ENCODE peak calls at places on chromosomes 11 and 22, in four cellular contexts. One of them, this sample, is unnamed.

GRCh38 chr11:61739966-61740365 is 12.5 kb upstream of the MYRF start:
- DNase-seq in body of pancreas: no peak
- DNase-seq in Peyer's patch: no peak
- DNase-seq in OCI-LY7: no peak
- DNase-seq in this sample: no peak

GRCh38 chr11:2884424-2884815 is 1.2 kb downstream of the CDKN1C start:
- DNase-seq in body of pancreas: no peak
- DNase-seq in OCI-LY7: no peak
- DNase-seq in Peyer's patch: no peak
- DNase-seq in this sample: no peak

GRCh38 chr11:62545437-62546243 is 966 bp downstream of the AHNAK start:
- DNase-seq in Peyer's patch: peak; percentile 93
- DNase-seq in OCI-LY7: no peak
- DNase-seq in body of pancreas: peak; percentile 82
- DNase-seq in this sample: peak; percentile 95

GRCh38 chr11:108616549-108616948 is 23.0 kb upstream of the EXPH5 start:
- DNase-seq in OCI-LY7: no peak
- DNase-seq in body of pancreas: no peak
- DNase-seq in Peyer's patch: no peak
- DNase-seq in this sample: no peak

GRCh38 chr11:61841636-61842332 is 13.7 kb downstream of the FADS2 start:
- DNase-seq in body of pancreas: no peak
- DNase-seq in Peyer's patch: no peak
- DNase-seq in OCI-LY7: no peak
- DNase-seq in this sample: no peak

GRCh38 chr11:74681686-74682651 is 49.3 kb downstream of the CHRDL2 start:
- DNase-seq in OCI-LY7: no peak
- DNase-seq in body of pancreas: peak; percentile 65
- DNase-seq in Peyer's patch: no peak
- DNase-seq in this sample: no peak

GRCh38 chr11:116638463-116638862 is 134.3 kb downstream of the BUD13 start:
- DNase-seq in body of pancreas: no peak
- DNase-seq in Peyer's patch: no peak
- DNase-seq in OCI-LY7: no peak
- DNase-seq in this sample: no peak

GRCh38 chr22:23533328-23533762 is 46.7 kb downstream of the IGLL1 start:
- DNase-seq in body of pancreas: no peak
- DNase-seq in Peyer's patch: peak; percentile 68
- DNase-seq in OCI-LY7: peak; percentile 70
- DNase-seq in this sample: no peak

GRCh38 chr11:6655790-6656580 is at the start of gene DCHS1:
- DNase-seq in Peyer's patch: no peak
- DNase-seq in OCI-LY7: no peak
- DNase-seq in body of pancreas: no peak
- DNase-seq in this sample: no peak

GRCh38 chr11:11395126-11395525 is 42.1 kb upstream of the CSNK2A3 start:
- DNase-seq in body of pancreas: no peak
- DNase-seq in OCI-LY7: no peak
- DNase-seq in Peyer's patch: no peak
- DNase-seq in this sample: no peak

GRCh38 chr11:11396290-11397042 is 43.4 kb upstream of the CSNK2A3 start:
- DNase-seq in body of pancreas: no peak
- DNase-seq in Peyer's patch: no peak
- DNase-seq in OCI-LY7: no peak
- DNase-seq in this sample: no peak

GRCh38 chr11:11400635-11401232 is 47.7 kb upstream of the CSNK2A3 start:
- DNase-seq in Peyer's patch: no peak
- DNase-seq in body of pancreas: no peak
- DNase-seq in OCI-LY7: peak; percentile 11
- DNase-seq in this sample: no peak

GRCh38 chr11:11400121-11400520 is 47.1 kb upstream of the CSNK2A3 start:
- DNase-seq in body of pancreas: no peak
- DNase-seq in Peyer's patch: no peak
- DNase-seq in OCI-LY7: no peak
- DNase-seq in this sample: no peak

DNA sequence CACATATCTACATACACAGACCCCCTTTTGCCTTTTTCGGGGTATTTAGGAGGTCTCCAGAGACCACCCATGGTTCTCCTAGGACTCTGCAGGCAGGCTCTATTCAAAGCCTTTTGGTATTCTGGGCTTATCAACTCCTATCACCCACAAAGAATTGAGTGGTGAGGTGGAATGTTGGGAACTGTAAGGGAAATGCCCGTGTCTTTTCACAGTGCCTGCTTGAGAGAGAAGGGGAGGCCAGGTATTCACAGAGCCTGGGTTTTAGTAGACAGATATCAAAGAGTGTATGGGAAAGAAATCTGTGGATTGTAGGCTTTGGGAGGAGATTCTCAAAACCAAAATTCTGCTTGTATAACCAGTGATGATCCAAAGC is 44.0 kb upstream of the CSNK2A3 start:
- DNase-seq in Peyer's patch: no peak
- DNase-seq in body of pancreas: no peak
- DNase-seq in OCI-LY7: no peak
- DNase-seq in this sample: no peak
- H3K27ac ChIP-seq in Peyer's patch: no peak overlapping the region
- H3K27ac ChIP-seq in body of pancreas: no peak overlapping the region
- H3K27ac ChIP-seq in OCI-LY7: no peak overlapping the region
- H3K27ac ChIP-seq in this sample: no peak overlapping the region

DNA sequence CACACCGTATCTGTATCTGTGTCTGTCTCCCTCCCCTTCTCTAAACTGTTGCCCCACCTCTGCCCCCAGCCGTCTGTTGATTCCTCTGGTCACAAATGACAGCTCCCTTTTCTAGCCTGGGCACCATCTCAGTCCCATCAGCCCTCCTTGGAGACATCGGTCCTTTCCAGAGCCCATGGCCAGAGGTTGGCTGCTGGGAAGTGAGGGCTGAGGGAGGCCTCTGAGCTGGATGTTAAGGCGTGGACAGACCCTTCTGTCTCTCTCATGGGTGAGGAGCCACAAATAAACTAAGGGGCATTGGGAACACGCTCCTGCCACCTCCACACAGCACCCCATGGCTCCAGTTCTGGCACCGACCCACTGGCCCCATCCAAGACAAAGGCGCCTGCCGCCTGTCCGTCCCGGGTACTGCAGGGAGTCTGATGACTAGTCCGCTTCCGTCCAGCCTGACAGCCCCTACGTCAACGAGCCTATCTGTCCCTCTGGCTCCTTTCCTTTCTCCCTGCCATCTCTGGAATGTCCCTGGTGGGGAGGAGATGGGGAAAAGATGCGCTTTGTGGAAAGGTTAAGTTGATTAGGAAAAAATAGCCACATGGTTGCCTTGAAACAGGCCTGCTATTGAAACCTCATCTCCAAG is 10.5 kb downstream of the PDGFB start:
- DNase-seq in body of pancreas: no peak
- DNase-seq in OCI-LY7: no peak
- DNase-seq in Peyer's patch: no peak
- DNase-seq in this sample: no peak
- TF ChIP-seq CTCF in body of pancreas: no peak
- TF ChIP-seq CTCF in OCI-LY7: no peak
- TF ChIP-seq CTCF in Peyer's patch: no peak
- TF ChIP-seq CTCF in this sample: no peak

DNA sequence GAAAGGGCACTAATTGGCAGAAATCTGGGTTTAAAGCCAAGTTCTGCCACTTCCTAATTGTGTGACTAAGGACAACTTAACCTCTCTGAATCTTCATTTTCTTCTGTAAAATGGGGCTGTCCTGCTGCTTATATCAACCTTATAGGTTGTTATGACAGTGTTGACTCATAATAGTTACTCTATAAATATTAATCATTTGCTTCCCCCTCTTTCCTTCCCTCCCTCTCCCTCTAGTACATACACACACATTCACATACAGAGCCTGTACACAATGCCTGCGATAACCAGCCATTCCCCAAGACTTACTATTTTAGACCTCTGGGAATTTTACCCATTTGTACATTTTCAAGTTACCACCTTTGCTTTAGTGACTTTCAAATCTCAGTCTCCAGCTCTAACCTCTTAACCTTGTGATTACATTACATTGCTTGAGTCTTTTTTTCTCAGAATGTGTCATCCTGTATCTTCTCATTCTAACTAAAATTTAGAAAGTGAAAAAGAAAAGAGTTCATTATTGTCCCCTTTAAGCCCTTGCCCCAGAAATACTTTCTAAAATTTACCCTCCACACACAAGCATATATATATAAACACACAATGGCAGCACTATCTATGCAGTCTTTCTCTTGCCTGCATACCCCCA is 31.9 kb downstream of the GDPD4 start:
- DNase-seq in body of pancreas: no peak
- DNase-seq in OCI-LY7: no peak
- DNase-seq in Peyer's patch: no peak
- DNase-seq in this sample: no peak
- H3K27ac ChIP-seq in body of pancreas: no peak overlapping the region
- H3K27ac ChIP-seq in OCI-LY7: no peak overlapping the region
- H3K27ac ChIP-seq in Peyer's patch: no peak overlapping the region
- H3K27ac ChIP-seq in this sample: no peak overlapping the region

GRCh38 chr22:29306175-29306829 is at the start of gene GAS2L1:
- DNase-seq in body of pancreas: peak; percentile 80
- DNase-seq in Peyer's patch: peak; percentile 91
- DNase-seq in OCI-LY7: peak; percentile 55
- DNase-seq in this sample: peak; percentile 77
- TF ChIP-seq CTCF in body of pancreas: peak; percentile 68
- TF ChIP-seq CTCF in Peyer's patch: peak; percentile 8
- TF ChIP-seq CTCF in OCI-LY7: peak; percentile 69
- TF ChIP-seq CTCF in this sample: peak; percentile 41

GRCh38 chr11:57263351-57263750 is 26.3 kb upstream of the APLNR start:
- DNase-seq in OCI-LY7: no peak
- DNase-seq in Peyer's patch: no peak
- DNase-seq in body of pancreas: no peak
- DNase-seq in this sample: no peak
- H3K27ac ChIP-seq in OCI-LY7: no peak overlapping the region
- H3K27ac ChIP-seq in Peyer's patch: no peak overlapping the region
- H3K27ac ChIP-seq in body of pancreas: no peak overlapping the region
- H3K27ac ChIP-seq in this sample: no peak overlapping the region

DNA sequence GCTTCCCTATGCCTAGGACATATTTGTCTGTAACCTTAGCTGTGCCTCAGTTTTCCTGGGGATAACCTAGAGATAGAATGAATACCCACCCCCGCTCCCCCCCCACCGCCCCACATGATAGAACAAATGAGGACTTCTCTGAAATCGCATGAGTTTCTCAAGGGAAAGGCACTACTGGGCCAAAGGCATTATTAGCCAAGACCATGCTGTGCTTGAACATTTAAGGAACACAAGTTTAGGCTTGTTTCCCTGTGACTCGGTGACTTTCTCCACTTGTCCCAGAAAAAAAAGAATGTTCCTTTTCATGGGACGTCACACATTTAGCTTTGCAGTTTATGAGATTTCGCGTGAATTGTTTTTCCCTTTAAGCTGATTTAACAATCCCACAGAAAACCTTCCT is 51.4 kb upstream of the CRTAM start:
- DNase-seq in body of pancreas: no peak
- DNase-seq in OCI-LY7: no peak
- DNase-seq in Peyer's patch: no peak
- DNase-seq in this sample: no peak
- TF ChIP-seq CTCF in body of pancreas: no peak
- TF ChIP-seq CTCF in OCI-LY7: no peak
- TF ChIP-seq CTCF in Peyer's patch: no peak
- TF ChIP-seq CTCF in this sample: no peak

GRCh38 chr11:119041821-119042514 is 11.3 kb upstream of the SLC37A4 start:
- DNase-seq in OCI-LY7: no peak
- DNase-seq in Peyer's patch: no peak
- DNase-seq in body of pancreas: no peak
- DNase-seq in this sample: no peak
- H3K27ac ChIP-seq in OCI-LY7: no peak overlapping the region
- H3K27ac ChIP-seq in Peyer's patch: no peak overlapping the region
- H3K27ac ChIP-seq in body of pancreas: no peak overlapping the region
- H3K27ac ChIP-seq in this sample: no peak overlapping the region

DNA sequence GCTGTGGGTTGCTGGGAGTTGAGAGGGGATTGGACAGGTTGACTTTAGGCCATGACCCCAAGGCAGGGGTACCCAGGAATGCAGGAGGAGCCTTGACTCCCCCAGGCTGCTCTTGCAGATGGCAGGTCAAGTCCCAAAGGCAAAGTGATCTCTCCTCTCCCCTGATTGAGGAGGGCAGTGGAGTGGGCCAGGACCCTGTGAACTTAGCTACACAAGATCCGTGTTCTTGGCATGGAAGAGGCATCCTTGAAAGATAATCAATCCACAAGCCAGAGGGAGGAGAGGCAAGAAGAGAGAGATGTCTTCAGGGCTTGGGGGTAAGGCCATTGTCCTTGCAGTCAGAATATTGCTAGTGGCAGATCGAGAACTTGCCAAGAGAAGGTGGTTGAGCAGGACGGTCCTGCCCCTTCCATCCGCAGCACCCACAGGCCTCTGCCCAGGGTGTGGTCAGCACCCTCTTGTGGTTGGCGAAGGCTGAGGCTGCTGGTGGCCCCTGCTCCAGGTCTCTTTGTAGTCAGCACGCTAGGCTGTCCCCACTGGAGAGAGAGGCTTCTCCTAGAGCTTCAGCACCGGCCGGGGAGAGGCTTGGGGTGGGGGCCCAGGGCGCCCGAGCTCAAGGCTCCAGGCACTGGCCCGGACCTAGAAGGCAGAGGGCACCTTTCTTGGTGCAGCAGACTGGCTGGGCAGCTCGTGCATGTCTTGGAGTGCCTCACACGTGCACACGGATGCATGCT is 45.4 kb downstream of the KCNC1 start:
- DNase-seq in OCI-LY7: no peak
- DNase-seq in body of pancreas: no peak
- DNase-seq in Peyer's patch: peak; percentile 28
- DNase-seq in this sample: no peak
- TF ChIP-seq CTCF in OCI-LY7: no peak
- TF ChIP-seq CTCF in body of pancreas: no peak
- TF ChIP-seq CTCF in Peyer's patch: no peak
- TF ChIP-seq CTCF in this sample: no peak

This sample was measured in lung.